ENCODE peak calls at places on chromosomes 5 and 9, in six cellular contexts. J is HepG2, K is GM12878, A is A549, I is endothelial cell of umbilical vein, E is K562. D is an unnamed sample.

GRCh38 chr9:1979815-1980367 is 35.3 kb upstream of the SMARCA2 start:
- DNase-seq in K (peak), E (no peak), I (no peak), J (no peak), A (no peak), D (peak)

GRCh38 chr5:96023518-96023917 is 61.9 kb upstream of the ELL2 start:
- DNase-seq in I (peak), E (no peak), J (no peak), K (no peak), A (no peak), D (no peak)

GRCh38 chr9:78676009-78676408 is 379.1 kb downstream of the PSAT1 start:
- DNase-seq in K (no peak), I (no peak), J (no peak), A (no peak), E (no peak), D (no peak)

GRCh38 chr9:112366591-112366990 is 13.3 kb upstream of the HSDL2 start:
- DNase-seq in J (peak), K (no peak), A (no peak), E (no peak), I (no peak), D (no peak)

GRCh38 chr9:133429641-133430161 is 7.5 kb downstream of the ADAMTS13 start:
- DNase-seq in J (peak), A (peak), K (no peak), E (peak), I (peak), D (no peak)

GRCh38 chr5:62282951-62283446 is 23.0 kb upstream of the KIF2A start:
- DNase-seq in K (no peak), I (no peak), E (no peak), A (no peak), J (no peak), D (no peak)

GRCh38 chr9:127290666-127291065 is 26.1 kb downstream of the GARNL3 start:
- DNase-seq in E (no peak), K (no peak), I (no peak), A (no peak), J (no peak), D (no peak)

GRCh38 chr5:146878471-146879172 is at the start of gene PPP2R2B:
- DNase-seq in E (no peak), I (no peak), K (no peak), A (no peak), J (no peak), D (no peak)

GRCh38 chr5:133430095-133430494 is 182.2 kb downstream of the FSTL4 start:
- DNase-seq in K (no peak), E (no peak), J (no peak), A (no peak), I (no peak), D (no peak)

GRCh38 chr9:37522971-37523370 is 37.2 kb downstream of the POLR1E start:
- DNase-seq in J (no peak), K (no peak), A (no peak), I (no peak), E (no peak), D (no peak)

GRCh38 chr9:129006328-129007034 is 21.6 kb downstream of the SH3GLB2 start:
- DNase-seq in K (no peak), A (peak), E (peak), I (peak), J (peak), D (peak)

GRCh38 chr5:125286266-125286665 is 539.8 kb upstream of the ZNF608 start:
- DNase-seq in A (no peak), K (no peak), E (no peak), I (no peak), J (no peak), D (no peak)

GRCh38 chr5:131534995-131535394 is 100.0 kb downstream of the RAPGEF6 start:
- DNase-seq in E (peak), J (no peak), I (peak), K (no peak), A (no peak), D (no peak)

GRCh38 chr9:97501972-97502221 is 431 bp downstream of the TMOD1 start:
- DNase-seq in K (no peak), E (no peak), A (no peak), J (no peak), I (no peak), D (no peak)

GRCh38 chr5:123283031-123283430 is 140.2 kb downstream of the CEP120 start:
- DNase-seq in E (no peak), I (no peak), A (no peak), J (no peak), K (no peak), D (no peak)

GRCh38 chr5:14211818-14212799 is 69.0 kb downstream of the TRIO start:
- DNase-seq in I (no peak), K (peak), A (no peak), J (no peak), E (no peak), D (no peak)

GRCh38 chr5:55623789-55624188 is 88.3 kb downstream of the SLC38A9 start:
- DNase-seq in E (no peak), K (no peak), A (no peak), J (no peak), I (no peak), D (no peak)

GRCh38 chr9:106701611-106702010 is 161.4 kb upstream of the ZNF462 start:
- DNase-seq in I (no peak), A (no peak), J (no peak), E (no peak), K (no peak), D (no peak)

GRCh38 chr5:132384506-132384905 is 15.0 kb downstream of the SLC22A5 start:
- DNase-seq in I (no peak), J (no peak), A (no peak), E (no peak), K (no peak), D (no peak)

GRCh38 chr5:72013741-72014703 is 93.3 kb upstream of the MAP1B start:
- DNase-seq in K (no peak), J (no peak), E (no peak), A (no peak), I (no peak), D (no peak)

GRCh38 chr9:91419222-91420191 is 4.1 kb downstream of the NFIL3 start:
- DNase-seq in A (peak), I (peak), E (peak), J (peak), K (no peak), D (peak)

GRCh38 chr9:131667576-131667975 is 72.3 kb downstream of the RAPGEF1 start:
- DNase-seq in A (no peak), K (no peak), J (no peak), I (no peak), E (no peak), D (peak)

GRCh38 chr9:23825700-23826099 is 340 bp downstream of the ELAVL2 start:
- DNase-seq in K (no peak), I (no peak), E (no peak), J (no peak), A (no peak), D (no peak)

GRCh38 chr9:101840694-101841188 is 102.3 kb upstream of the GRIN3A start:
- DNase-seq in E (peak), I (no peak), K (no peak), A (no peak), J (no peak), D (no peak)

GRCh38 chr9:976258-976804 is at the start of gene DMRT3:
- DNase-seq in K (no peak), I (no peak), E (no peak), A (no peak), J (no peak), D (peak)

GRCh38 chr9:4592325-4592724 is 69.8 kb upstream of the PLPP6 start:
- DNase-seq in J (no peak), A (no peak), I (no peak), E (no peak), K (no peak), D (peak)

GRCh38 chr5:13540154-13540815 is 404.2 kb downstream of the DNAH5 start:
- DNase-seq in E (no peak), K (no peak), A (no peak), J (no peak), I (no peak), D (no peak)

GRCh38 chr9:93595461-93595860 is 19.1 kb downstream of the PHF2 start:
- DNase-seq in J (no peak), I (no peak), A (no peak), E (no peak), K (no peak), D (no peak)

GRCh38 chr5:42948961-42949347 is 91.2 kb downstream of the ANXA2R start:
- DNase-seq in I (no peak), J (no peak), A (no peak), K (no peak), E (no peak), D (no peak)

GRCh38 chr5:173645437-173645807 is 29.0 kb upstream of the BOD1 start:
- DNase-seq in J (peak), A (no peak), E (no peak), K (no peak), I (no peak), D (no peak)

GRCh38 chr5:76145945-76146344 is 62.8 kb downstream of the SV2C start:
- DNase-seq in E (peak), K (no peak), J (peak), A (peak), I (no peak), D (peak)

GRCh38 chr5:33612386-33612785 is 171.6 kb downstream of the TARS1 start:
- DNase-seq in K (no peak), A (no peak), E (no peak), J (no peak), I (no peak), D (no peak)

GRCh38 chr9:87381050-87381711 is 116.5 kb upstream of the DAPK1 start:
- DNase-seq in I (no peak), A (no peak), K (no peak), J (peak), E (no peak), D (no peak)

GRCh38 chr9:70256123-70256551 is 2.6 kb upstream of the SMC5 start:
- DNase-seq in I (peak), K (no peak), A (no peak), E (peak), J (no peak), D (no peak)

GRCh38 chr5:661891-662750 is 31.0 kb downstream of the TPPP start:
- DNase-seq in I (no peak), A (no peak), J (no peak), E (no peak), K (no peak), D (no peak)

GRCh38 chr5:32785639-32786216 is 74.6 kb downstream of the NPR3 start:
- DNase-seq in E (no peak), J (no peak), A (no peak), K (peak), I (no peak), D (no peak)

GRCh38 chr9:108780949-108781734 is 74.6 kb downstream of the ACTL7B start:
- DNase-seq in I (no peak), K (no peak), A (no peak), E (no peak), J (no peak), D (peak)
- TF ChIP-seq MYC in I (no peak), K (no peak), A (no peak), E (no peak), J (no peak), D (no peak)

GRCh38 chr5:1792842-1793266 is 6.8 kb downstream of the MRPL36 start:
- DNase-seq in K (peak), I (peak), E (no peak), A (no peak), J (no peak), D (peak)
- TF ChIP-seq MYC in K (peak), I (no peak), E (no peak), A (no peak), J (no peak), D (peak)

GRCh38 chr5:120479066-120479465 is 15.0 kb downstream of the PRR16 start:
- DNase-seq in J (no peak), K (no peak), A (no peak), E (no peak), I (no peak), D (no peak)
- TF ChIP-seq MYC in J (no peak), K (no peak), A (no peak), E (no peak), I (no peak), D (no peak)

DNA sequence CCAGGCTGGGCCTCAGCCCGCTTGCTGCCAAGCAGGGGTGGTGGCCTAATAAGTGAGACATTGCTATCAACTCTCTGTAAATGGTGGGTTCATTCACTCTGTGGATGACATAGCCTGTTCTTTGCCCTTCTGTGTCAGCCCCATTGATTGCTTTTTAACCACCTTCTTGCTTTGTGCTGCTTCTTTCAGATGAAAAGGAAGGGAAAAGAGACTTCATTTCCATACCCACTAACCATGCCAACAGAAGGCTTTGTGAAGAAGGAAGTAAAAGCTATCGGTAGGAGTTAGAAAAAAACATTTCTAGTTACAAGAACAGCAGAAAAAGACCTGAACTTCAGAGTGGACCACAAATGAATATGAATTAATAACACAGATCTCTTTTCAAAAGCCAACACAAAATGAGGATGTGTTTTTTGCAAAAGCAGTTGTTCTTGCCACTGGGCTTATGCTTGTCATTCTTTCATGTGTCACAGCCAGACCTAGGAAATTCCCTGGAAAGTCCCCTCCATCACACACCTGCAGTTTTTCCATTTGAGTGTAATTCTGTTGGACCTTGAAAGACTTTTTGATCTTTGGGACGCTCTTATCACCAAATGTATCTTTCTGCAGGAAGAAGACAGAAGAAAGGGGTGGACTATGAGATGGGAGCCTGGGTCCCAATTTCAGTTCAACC is 507.8 kb downstream of the CCDC171 start:
- DNase-seq in E (no peak), J (no peak), K (peak), A (no peak), I (no peak), D (no peak)
- TF ChIP-seq MYC in E (no peak), J (no peak), K (no peak), A (no peak), I (no peak), D (no peak)